ENCODE peak calls at places on chromosomes 4 and X, in four cellular contexts. One of them, this sample, is unnamed.

GRCh38 chrX:39609941-39610340 is 487.8 kb downstream of the BCOR start:
- DNase-seq in pancreas: no peak
- DNase-seq in cardiac fibroblast: no peak
- DNase-seq in fibroblast of mammary gland: no peak
- DNase-seq in this sample: no peak

GRCh38 chrX:25219480-25219879 is 203.7 kb upstream of the ARX start:
- DNase-seq in pancreas: no peak
- DNase-seq in cardiac fibroblast: no peak
- DNase-seq in fibroblast of mammary gland: no peak
- DNase-seq in this sample: no peak

GRCh38 chrX:153925739-153926593 is at the start of gene ARHGAP4:
- DNase-seq in pancreas: no peak
- DNase-seq in cardiac fibroblast: no peak
- DNase-seq in fibroblast of mammary gland: no peak
- DNase-seq in this sample: no peak

GRCh38 chr4:184814686-184815045 is 11.1 kb downstream of the ACSL1 start:
- DNase-seq in pancreas: no peak
- DNase-seq in cardiac fibroblast: no peak
- DNase-seq in fibroblast of mammary gland: no peak
- DNase-seq in this sample: no peak

GRCh38 chr4:89639395-89639794 is 197.6 kb downstream of the SNCA start:
- DNase-seq in pancreas: no peak
- DNase-seq in cardiac fibroblast: no peak
- DNase-seq in fibroblast of mammary gland: no peak
- DNase-seq in this sample: no peak

GRCh38 chrX:65488496-65488895 is 46.1 kb downstream of the LAS1L start:
- DNase-seq in pancreas: no peak
- DNase-seq in cardiac fibroblast: peak
- DNase-seq in fibroblast of mammary gland: no peak
- DNase-seq in this sample: no peak

GRCh38 chr4:141711211-141711610 is 74.8 kb downstream of the IL15 start:
- DNase-seq in pancreas: no peak
- DNase-seq in cardiac fibroblast: peak
- DNase-seq in fibroblast of mammary gland: peak
- DNase-seq in this sample: peak

GRCh38 chrX:31589503-31589902 is 517.7 kb upstream of the FTHL17 start:
- DNase-seq in pancreas: no peak
- DNase-seq in cardiac fibroblast: no peak
- DNase-seq in fibroblast of mammary gland: no peak
- DNase-seq in this sample: no peak

GRCh38 chr4:55296076-55296475 is 50.0 kb upstream of the SRD5A3 start:
- DNase-seq in pancreas: no peak
- DNase-seq in cardiac fibroblast: no peak
- DNase-seq in fibroblast of mammary gland: no peak
- DNase-seq in this sample: no peak

GRCh38 chrX:57821703-57822375 is 88.4 kb downstream of the ZXDA start:
- DNase-seq in pancreas: peak
- DNase-seq in cardiac fibroblast: peak
- DNase-seq in fibroblast of mammary gland: peak
- DNase-seq in this sample: peak

GRCh38 chrX:24672701-24673190 is 21.0 kb upstream of the POLA1 start:
- DNase-seq in pancreas: peak
- DNase-seq in cardiac fibroblast: no peak
- DNase-seq in fibroblast of mammary gland: no peak
- DNase-seq in this sample: peak

GRCh38 chrX:1555370-1555769 is 18.4 kb upstream of the P2RY8 start:
- DNase-seq in pancreas: no peak
- DNase-seq in cardiac fibroblast: no peak
- DNase-seq in fibroblast of mammary gland: no peak
- DNase-seq in this sample: no peak

GRCh38 chrX:118221733-118222132 is 105.1 kb upstream of the KLHL13 start:
- DNase-seq in pancreas: no peak
- DNase-seq in cardiac fibroblast: no peak
- DNase-seq in fibroblast of mammary gland: peak
- DNase-seq in this sample: no peak

GRCh38 chrX:37320541-37321203 is 28.5 kb upstream of the PRRG1 start:
- DNase-seq in pancreas: no peak
- DNase-seq in cardiac fibroblast: no peak
- DNase-seq in fibroblast of mammary gland: no peak
- DNase-seq in this sample: no peak

GRCh38 chr4:112167790-112168189 is 22.5 kb downstream of the FAM241A start:
- DNase-seq in pancreas: no peak
- DNase-seq in cardiac fibroblast: no peak
- DNase-seq in fibroblast of mammary gland: no peak
- DNase-seq in this sample: no peak

GRCh38 chrX:15173411-15173810 is 96.5 kb downstream of the ASB9 start:
- DNase-seq in pancreas: no peak
- DNase-seq in cardiac fibroblast: no peak
- DNase-seq in fibroblast of mammary gland: no peak
- DNase-seq in this sample: no peak

GRCh38 chr4:147732516-147733193 is 767 bp downstream of the ARHGAP10 start:
- DNase-seq in pancreas: peak
- DNase-seq in cardiac fibroblast: peak
- DNase-seq in fibroblast of mammary gland: peak
- DNase-seq in this sample: peak

GRCh38 chrX:69124108-69124507 is 41.1 kb downstream of the PJA1 start:
- DNase-seq in pancreas: no peak
- DNase-seq in cardiac fibroblast: peak
- DNase-seq in fibroblast of mammary gland: no peak
- DNase-seq in this sample: no peak

GRCh38 chrX:155997436-155997835 is at the start of gene IL9R:
- DNase-seq in pancreas: no peak
- DNase-seq in cardiac fibroblast: no peak
- DNase-seq in fibroblast of mammary gland: no peak
- DNase-seq in this sample: no peak

GRCh38 chrX:17377795-17378194 is 2.8 kb downstream of the NHS start:
- DNase-seq in pancreas: no peak
- DNase-seq in cardiac fibroblast: no peak
- DNase-seq in fibroblast of mammary gland: peak
- DNase-seq in this sample: no peak

GRCh38 chr4:6917445-6918241 is 8.0 kb downstream of the TBC1D14 start:
- DNase-seq in pancreas: peak
- DNase-seq in cardiac fibroblast: no peak
- DNase-seq in fibroblast of mammary gland: no peak
- DNase-seq in this sample: peak

GRCh38 chrX:51487960-51488267 is 8.5 kb downstream of the NUDT11 start:
- DNase-seq in pancreas: no peak
- DNase-seq in cardiac fibroblast: peak
- DNase-seq in fibroblast of mammary gland: peak
- DNase-seq in this sample: no peak

GRCh38 chr4:114277690-114278089 is 298.2 kb upstream of the ARSJ start:
- DNase-seq in pancreas: no peak
- DNase-seq in cardiac fibroblast: no peak
- DNase-seq in fibroblast of mammary gland: peak
- DNase-seq in this sample: no peak
- TF ChIP-seq CTCF in pancreas: no peak
- TF ChIP-seq CTCF in cardiac fibroblast: no peak
- TF ChIP-seq CTCF in fibroblast of mammary gland: no peak
- TF ChIP-seq CTCF in this sample: no peak

GRCh38 chrX:148069759-148070503 is 88.8 kb downstream of the FMR1NB start:
- DNase-seq in pancreas: no peak
- DNase-seq in cardiac fibroblast: no peak
- DNase-seq in fibroblast of mammary gland: no peak
- DNase-seq in this sample: no peak

GRCh38 chrX:148067285-148067684 is 86.1 kb downstream of the FMR1NB start:
- DNase-seq in pancreas: no peak
- DNase-seq in cardiac fibroblast: no peak
- DNase-seq in fibroblast of mammary gland: no peak
- DNase-seq in this sample: no peak

DNA sequence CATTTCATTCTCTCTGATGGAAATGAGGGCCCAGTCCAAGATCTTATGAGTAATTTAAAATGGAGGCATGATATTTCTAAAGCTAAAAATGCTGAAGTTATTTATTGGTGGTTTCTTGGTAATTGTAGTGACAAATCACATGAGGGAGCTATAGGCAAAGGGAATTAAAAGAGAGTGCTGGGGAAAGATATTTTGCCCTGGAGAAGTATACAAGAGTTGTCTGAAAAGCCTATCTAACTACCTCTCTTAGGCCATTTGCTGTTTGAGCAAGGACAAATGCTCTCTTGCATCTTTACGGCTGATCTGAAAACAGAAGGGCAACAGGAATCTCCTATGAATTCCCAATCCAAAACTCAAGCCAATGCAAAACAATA is 89.4 kb downstream of the FMR1NB start:
- DNase-seq in pancreas: no peak
- DNase-seq in cardiac fibroblast: no peak
- DNase-seq in fibroblast of mammary gland: no peak
- DNase-seq in this sample: no peak
- TF ChIP-seq CTCF in pancreas: no peak
- TF ChIP-seq CTCF in cardiac fibroblast: no peak
- TF ChIP-seq CTCF in fibroblast of mammary gland: no peak
- TF ChIP-seq CTCF in this sample: no peak

GRCh38 chr4:3440011-3440410 is 1.8 kb upstream of the HGFAC start:
- DNase-seq in pancreas: no peak
- DNase-seq in cardiac fibroblast: no peak
- DNase-seq in fibroblast of mammary gland: no peak
- DNase-seq in this sample: no peak
- TF ChIP-seq CTCF in pancreas: no peak
- TF ChIP-seq CTCF in cardiac fibroblast: no peak
- TF ChIP-seq CTCF in fibroblast of mammary gland: no peak
- TF ChIP-seq CTCF in this sample: no peak

GRCh38 chrX:7927259-7928167 is at the start of gene PNPLA4:
- DNase-seq in pancreas: peak
- DNase-seq in cardiac fibroblast: peak
- DNase-seq in fibroblast of mammary gland: peak
- DNase-seq in this sample: peak
- TF ChIP-seq CTCF in pancreas: peak
- TF ChIP-seq CTCF in cardiac fibroblast: no peak
- TF ChIP-seq CTCF in fibroblast of mammary gland: no peak
- TF ChIP-seq CTCF in this sample: no peak

DNA sequence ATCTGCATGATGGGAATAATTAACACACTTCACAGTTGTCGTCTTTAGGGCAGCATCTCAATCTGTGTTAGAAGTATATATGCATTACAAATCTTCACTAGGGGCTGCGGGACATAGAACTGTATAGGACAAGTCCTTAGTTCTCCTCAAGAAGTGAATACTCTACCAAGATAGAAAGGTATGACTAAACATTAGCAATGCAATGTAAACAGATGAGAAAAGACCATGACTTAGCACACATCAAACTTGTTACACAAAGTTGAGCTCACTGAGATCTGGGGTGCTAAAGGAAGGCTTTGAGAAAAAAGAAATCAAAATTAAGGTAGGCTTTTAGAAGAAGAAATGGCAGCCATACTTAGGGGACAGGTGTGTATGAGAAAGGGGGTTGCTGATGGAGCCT is 182.1 kb upstream of the MAP3K15 start:
- DNase-seq in pancreas: no peak
- DNase-seq in cardiac fibroblast: no peak
- DNase-seq in fibroblast of mammary gland: peak
- DNase-seq in this sample: no peak
- TF ChIP-seq CTCF in pancreas: no peak
- TF ChIP-seq CTCF in cardiac fibroblast: no peak
- TF ChIP-seq CTCF in fibroblast of mammary gland: no peak
- TF ChIP-seq CTCF in this sample: no peak

GRCh38 chr4:14787894-14788293 is 214.4 kb upstream of the CPEB2 start:
- DNase-seq in pancreas: no peak
- DNase-seq in cardiac fibroblast: peak
- DNase-seq in fibroblast of mammary gland: peak
- DNase-seq in this sample: no peak
- TF ChIP-seq CTCF in pancreas: peak
- TF ChIP-seq CTCF in cardiac fibroblast: peak
- TF ChIP-seq CTCF in fibroblast of mammary gland: peak
- TF ChIP-seq CTCF in this sample: no peak

This sample was measured in thyroid gland.